ENCODE peak calls at places on chromosome 18, in six cellular contexts. I is spleen, C is esophagus muscularis mucosa, S is GM12878, P is HCT116, G is H1. D is an unnamed sample.

GRCh38 chr18:13437034-13437433 is 218.5 kb downstream of the LDLRAD4 start:
- DNase-seq in I (no peak), C (no peak), S (no peak), P (no peak), G (no peak), D (no peak)

GRCh38 chr18:73739098-73739497 is 408.5 kb downstream of the FBXO15 start:
- DNase-seq in I (no peak), C (no peak), S (no peak), P (no peak), G (no peak), D (no peak)

GRCh38 chr18:78875268-78875997 is 104.2 kb upstream of the SALL3 start:
- DNase-seq in I (no peak), C (peak; percentile 80), S (no peak), P (peak; percentile 19), G (peak; percentile 36), D (no peak)

GRCh38 chr18:74233933-74234325 is 57.8 kb downstream of the CYB5A start:
- DNase-seq in I (no peak), C (no peak), S (no peak), P (no peak), G (no peak), D (no peak)

GRCh38 chr18:46393230-46393629 is 263.8 kb downstream of the LOXHD1 start:
- DNase-seq in I (no peak), C (no peak), S (no peak), P (no peak), G (no peak), D (no peak)

GRCh38 chr18:67509711-67510110 is 6.8 kb downstream of the DSEL start:
- DNase-seq in I (no peak), C (no peak), S (no peak), P (no peak), G (no peak), D (no peak)

GRCh38 chr18:52339891-52340371 is at the start of gene DCC:
- DNase-seq in I (no peak), C (no peak), S (no peak), P (no peak), G (no peak), D (no peak)

GRCh38 chr18:78138993-78139496 is 840.6 kb upstream of the SALL3 start:
- DNase-seq in I (no peak), C (no peak), S (no peak), P (no peak), G (peak; percentile 51), D (no peak)

GRCh38 chr18:2497797-2498196 is 73.5 kb downstream of the METTL4 start:
- DNase-seq in I (no peak), C (no peak), S (no peak), P (no peak), G (no peak), D (no peak)

GRCh38 chr18:13500891-13501887 is 225.2 kb downstream of the FAM210A start:
- DNase-seq in I (no peak), C (no peak), S (no peak), P (no peak), G (no peak), D (peak; percentile 85)

GRCh38 chr18:60675801-60676200 is 303.2 kb upstream of the MC4R start:
- DNase-seq in I (no peak), C (no peak), S (no peak), P (no peak), G (no peak), D (no peak)

GRCh38 chr18:11963991-11964484 is 17.3 kb upstream of the IMPA2 start:
- DNase-seq in I (no peak), C (no peak), S (no peak), P (no peak), G (no peak), D (no peak)

GRCh38 chr18:9814431-9814830 is 71.3 kb upstream of the TXNDC2 start:
- DNase-seq in I (no peak), C (no peak), S (no peak), P (no peak), G (no peak), D (no peak)

GRCh38 chr18:49135871-49136270 is 185.1 kb upstream of the SMAD7 start:
- DNase-seq in I (no peak), C (no peak), S (no peak), P (no peak), G (no peak), D (no peak)

GRCh38 chr18:23828426-23828825 is 139.2 kb downstream of the LAMA3 start:
- DNase-seq in I (no peak), C (peak; percentile 17), S (no peak), P (peak; percentile 67), G (no peak), D (no peak)
- H3K27ac ChIP-seq in I (no peak overlapping the region), C (no peak overlapping the region), S (no peak overlapping the region), P (no peak overlapping the region), G (no peak overlapping the region), D (peak overlapping the region; percentile 74)

DNA sequence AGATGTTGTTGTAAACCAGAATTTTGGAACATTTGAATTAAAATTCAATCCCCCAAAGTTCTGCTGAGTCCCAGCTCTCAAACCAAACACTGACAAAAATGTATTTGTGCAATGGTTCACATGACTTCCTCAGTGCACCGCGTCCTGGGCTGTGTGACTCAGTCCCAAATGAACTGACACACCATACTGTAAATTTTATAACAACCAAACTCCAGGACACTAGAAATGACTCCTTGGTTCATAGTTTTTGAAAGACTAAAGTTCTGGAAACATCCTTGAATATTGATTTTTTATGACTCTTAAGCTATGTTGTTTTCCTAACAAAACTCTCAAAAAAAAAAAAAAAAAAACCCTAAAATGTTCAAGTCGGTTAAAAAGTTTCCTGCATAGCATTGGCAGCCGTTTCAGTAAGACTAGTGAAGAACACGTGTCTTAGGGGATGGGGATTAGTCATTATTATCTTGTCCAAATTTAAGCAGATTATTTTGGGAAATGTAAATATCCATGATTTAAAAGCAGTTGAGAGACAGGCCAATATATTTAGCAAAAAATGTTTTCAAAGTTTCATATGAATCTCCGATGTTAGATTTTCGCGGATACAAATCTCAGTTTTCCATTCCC is 282.1 kb upstream of the TCF4 start:
- DNase-seq in I (no peak), C (no peak), S (no peak), P (no peak), G (no peak), D (no peak)
- H3K4me1 ChIP-seq in I (no peaks in the 10 kb centered on the region), C (no peaks in the 10 kb centered on the region), S (no peaks in the 10 kb centered on the region), P (no peaks in the 10 kb centered on the region), G (no peaks in the 10 kb centered on the region), D (no peaks in the 10 kb centered on the region)

DNA sequence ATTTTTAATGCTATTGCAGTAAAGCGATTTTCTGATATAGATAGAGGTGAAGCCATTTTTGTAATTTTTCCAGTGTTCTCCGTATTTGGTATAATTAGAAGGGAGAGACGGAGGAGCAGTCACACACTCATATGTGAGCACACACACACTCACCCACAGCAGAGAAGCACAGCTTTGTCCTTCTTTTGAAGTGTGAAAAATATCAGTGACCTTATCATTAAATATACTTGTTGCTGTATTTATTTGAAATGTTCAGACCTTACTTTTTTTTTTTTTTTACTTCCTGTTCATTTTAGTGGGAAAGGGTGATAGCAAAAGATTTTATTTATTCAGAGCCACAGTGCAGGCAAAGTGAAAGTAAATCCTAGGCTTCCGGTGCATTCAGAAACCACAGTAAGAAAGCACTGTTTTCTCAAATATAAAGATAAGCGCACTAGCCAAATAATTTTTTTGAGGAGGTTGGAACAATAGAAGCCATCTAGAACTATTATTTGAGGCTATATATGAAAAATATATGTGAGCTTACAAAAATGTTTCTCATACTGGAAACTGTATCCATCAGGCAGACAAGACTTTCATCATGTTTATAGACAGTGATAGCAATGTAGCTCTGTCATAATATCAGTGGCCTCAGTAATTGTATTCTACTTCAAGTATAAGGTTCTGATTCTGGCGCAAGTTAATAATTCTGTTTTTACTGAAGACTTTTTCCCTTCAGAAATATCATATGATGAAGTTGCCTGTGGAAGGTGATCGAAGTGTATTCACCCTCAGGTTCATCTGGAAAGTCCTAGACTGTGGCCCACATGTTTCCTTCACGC is 37.2 kb downstream of the TSHZ1 start:
- DNase-seq in I (no peak), C (no peak), S (no peak), P (no peak), G (no peak), D (no peak)
- TF ChIP-seq POLR2AphosphoS5 in I (no peak), C (no peak), S (no peak), P (no peak), G (no peak), D (no peak)

DNA sequence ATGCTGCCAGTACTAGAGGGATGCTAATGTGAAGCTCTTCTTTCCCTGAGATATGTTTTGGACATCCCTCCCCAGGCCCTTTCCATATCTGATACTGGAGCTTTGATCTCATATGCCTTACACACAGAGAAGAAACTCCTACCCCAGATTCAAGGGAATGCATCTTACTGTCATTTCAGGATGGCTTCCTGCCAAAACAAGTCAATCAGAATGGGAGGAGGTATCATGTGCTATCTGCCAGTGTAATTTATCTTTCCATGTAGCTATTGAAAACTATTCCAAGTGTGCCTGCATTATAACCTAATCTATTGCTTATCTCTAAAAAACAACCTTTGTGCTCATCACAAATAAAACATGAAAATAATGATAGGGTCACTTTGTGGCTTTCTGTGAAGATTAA is 269.9 kb upstream of the SETBP1 start:
- DNase-seq in I (no peak), C (no peak), S (no peak), P (no peak), G (no peak), D (no peak)
- H3K27ac ChIP-seq in I (no peak overlapping the region), C (no peak overlapping the region), S (no peak overlapping the region), P (no peak overlapping the region), G (no peak overlapping the region), D (no peak overlapping the region)

GRCh38 chr18:62741584-62741983 is 26.2 kb downstream of the PHLPP1 start:
- DNase-seq in I (no peak), C (no peak), S (no peak), P (no peak), G (no peak), D (no peak)
- H3K4me1 ChIP-seq in I (peaks cover 5% of the 10 kb centered on the region), C (peaks cover 46% of the 10 kb centered on the region), S (peaks cover 6% of the 10 kb centered on the region), P (peaks cover 26% of the 10 kb centered on the region), G (no peaks in the 10 kb centered on the region), D (no peaks in the 10 kb centered on the region)

GRCh38 chr18:34595673-34596072 is 114.4 kb upstream of the DTNA start:
- DNase-seq in I (no peak), C (no peak), S (no peak), P (peak; percentile 28), G (no peak), D (no peak)

GRCh38 chr18:34594243-34594642 is 115.9 kb upstream of the DTNA start:
- DNase-seq in I (no peak), C (no peak), S (no peak), P (no peak), G (no peak), D (no peak)

GRCh38 chr18:34590503-34590902 is 119.6 kb upstream of the DTNA start:
- DNase-seq in I (no peak), C (no peak), S (no peak), P (no peak), G (no peak), D (no peak)

GRCh38 chr18:34591920-34592444 is 118.1 kb upstream of the DTNA start:
- DNase-seq in I (no peak), C (no peak), S (no peak), P (no peak), G (no peak), D (no peak)

DNA sequence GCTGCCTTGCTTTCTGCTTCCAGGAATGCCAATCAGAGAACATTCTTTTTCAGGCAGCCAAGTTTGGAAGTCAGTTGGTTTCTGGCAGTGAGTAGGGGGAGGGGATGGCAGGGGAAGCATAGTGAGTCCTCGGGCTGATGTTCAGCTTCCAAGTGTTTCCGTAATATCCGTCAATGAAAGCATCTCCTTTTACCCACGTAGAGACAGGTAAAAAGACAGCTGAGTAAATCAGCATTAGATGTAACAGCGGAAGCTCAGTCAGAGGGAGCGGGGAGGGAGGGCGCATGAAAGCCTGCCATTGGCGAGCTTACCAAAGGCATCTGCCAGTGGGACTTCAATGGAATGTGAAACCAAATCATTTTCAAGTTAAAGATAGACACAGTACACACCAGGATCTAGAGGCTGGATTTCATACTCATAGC is 117.1 kb upstream of the DTNA start:
- DNase-seq in I (no peak), C (no peak), S (no peak), P (no peak), G (no peak), D (peak; percentile 55)
- TF ChIP-seq POLR2AphosphoS5 in I (no peak), C (peak; percentile 88), S (no peak), P (no peak), G (no peak), D (no peak)

D was measured in breast epithelium.